ENCODE peak calls at places on chromosomes 6 and 20, in four cellular contexts. One of them, this sample, is unnamed.

GRCh38 chr6:121944361-121944760 is 455.1 kb upstream of the HSF2 start:
- DNase-seq in heart right ventricle: no peak
- DNase-seq in left lung: no peak
- DNase-seq in tibial artery: no peak
- DNase-seq in this sample: no peak

GRCh38 chr20:61433816-61434215 is 181.8 kb downstream of the CDH4 start:
- DNase-seq in heart right ventricle: no peak
- DNase-seq in left lung: no peak
- DNase-seq in tibial artery: peak
- DNase-seq in this sample: no peak

GRCh38 chr6:139152088-139152891 is 17.4 kb downstream of the HECA start:
- DNase-seq in heart right ventricle: no peak
- DNase-seq in left lung: no peak
- DNase-seq in tibial artery: no peak
- DNase-seq in this sample: no peak

GRCh38 chr6:2608508-2608907 is 142.2 kb downstream of the MYLK4 start:
- DNase-seq in heart right ventricle: no peak
- DNase-seq in left lung: no peak
- DNase-seq in tibial artery: no peak
- DNase-seq in this sample: no peak

GRCh38 chr6:159934181-159934580 is 34.7 kb upstream of the IGF2R start:
- DNase-seq in heart right ventricle: no peak
- DNase-seq in left lung: no peak
- DNase-seq in tibial artery: no peak
- DNase-seq in this sample: no peak

GRCh38 chr6:10771371-10771894 is 23.8 kb downstream of the TMEM14B start:
- DNase-seq in heart right ventricle: no peak
- DNase-seq in left lung: no peak
- DNase-seq in tibial artery: no peak
- DNase-seq in this sample: no peak

GRCh38 chr6:33607784-33608161 is 13.3 kb upstream of the ITPR3 start:
- DNase-seq in heart right ventricle: no peak
- DNase-seq in left lung: no peak
- DNase-seq in tibial artery: peak
- DNase-seq in this sample: no peak

GRCh38 chr6:93036835-93037234 is 382.5 kb downstream of the EPHA7 start:
- DNase-seq in heart right ventricle: no peak
- DNase-seq in left lung: no peak
- DNase-seq in tibial artery: no peak
- DNase-seq in this sample: no peak

GRCh38 chr6:35148167-35148741 is 7.1 kb upstream of the TCP11 start:
- DNase-seq in heart right ventricle: no peak
- DNase-seq in left lung: no peak
- DNase-seq in tibial artery: no peak
- DNase-seq in this sample: no peak

GRCh38 chr6:131828946-131829345 is 21.1 kb downstream of the ENPP1 start:
- DNase-seq in heart right ventricle: no peak
- DNase-seq in left lung: no peak
- DNase-seq in tibial artery: no peak
- DNase-seq in this sample: no peak

GRCh38 chr6:167328086-167328485 is 3.2 kb downstream of the TTLL2 start:
- DNase-seq in heart right ventricle: no peak
- DNase-seq in left lung: no peak
- DNase-seq in tibial artery: no peak
- DNase-seq in this sample: no peak

GRCh38 chr6:167331565-167331964 is 6.7 kb downstream of the TTLL2 start:
- DNase-seq in heart right ventricle: no peak
- DNase-seq in left lung: peak
- DNase-seq in tibial artery: no peak
- DNase-seq in this sample: no peak

GRCh38 chr6:167330745-167331144 is 5.9 kb downstream of the TTLL2 start:
- DNase-seq in heart right ventricle: no peak
- DNase-seq in left lung: peak
- DNase-seq in tibial artery: no peak
- DNase-seq in this sample: no peak

GRCh38 chr6:167325766-167326165 is 880 bp downstream of the TTLL2 start:
- DNase-seq in heart right ventricle: no peak
- DNase-seq in left lung: peak
- DNase-seq in tibial artery: no peak
- DNase-seq in this sample: no peak

GRCh38 chr6:167329014-167329413 is 4.1 kb downstream of the TTLL2 start:
- DNase-seq in heart right ventricle: no peak
- DNase-seq in left lung: peak
- DNase-seq in tibial artery: no peak
- DNase-seq in this sample: no peak
- TF ChIP-seq CTCF in heart right ventricle: no peak
- TF ChIP-seq CTCF in left lung: no peak
- TF ChIP-seq CTCF in tibial artery: no peak
- TF ChIP-seq CTCF in this sample: no peak

GRCh38 chr6:53112871-53113270 is 35.8 kb downstream of the GCM1 start:
- DNase-seq in heart right ventricle: no peak
- DNase-seq in left lung: no peak
- DNase-seq in tibial artery: no peak
- DNase-seq in this sample: no peak

GRCh38 chr6:53113742-53114141 is 34.9 kb downstream of the GCM1 start:
- DNase-seq in heart right ventricle: no peak
- DNase-seq in left lung: no peak
- DNase-seq in tibial artery: no peak
- DNase-seq in this sample: no peak

GRCh38 chr6:53115113-53115512 is 33.5 kb downstream of the GCM1 start:
- DNase-seq in heart right ventricle: no peak
- DNase-seq in left lung: no peak
- DNase-seq in tibial artery: no peak
- DNase-seq in this sample: no peak

GRCh38 chr6:53111865-53112264 is 36.8 kb downstream of the GCM1 start:
- DNase-seq in heart right ventricle: no peak
- DNase-seq in left lung: no peak
- DNase-seq in tibial artery: no peak
- DNase-seq in this sample: no peak

GRCh38 chr6:53112404-53112803 is 36.2 kb downstream of the GCM1 start:
- DNase-seq in heart right ventricle: no peak
- DNase-seq in left lung: no peak
- DNase-seq in tibial artery: no peak
- DNase-seq in this sample: no peak
- H3K4me3 ChIP-seq in heart right ventricle: no peak
- H3K4me3 ChIP-seq in left lung: no peak
- H3K4me3 ChIP-seq in tibial artery: no peak
- H3K4me3 ChIP-seq in this sample: no peak

GRCh38 chr6:158531566-158531965 is 28.3 kb upstream of the TMEM181 start:
- DNase-seq in heart right ventricle: no peak
- DNase-seq in left lung: no peak
- DNase-seq in tibial artery: no peak
- DNase-seq in this sample: no peak
- TF ChIP-seq CTCF in heart right ventricle: no peak
- TF ChIP-seq CTCF in left lung: no peak
- TF ChIP-seq CTCF in tibial artery: no peak
- TF ChIP-seq CTCF in this sample: no peak

DNA sequence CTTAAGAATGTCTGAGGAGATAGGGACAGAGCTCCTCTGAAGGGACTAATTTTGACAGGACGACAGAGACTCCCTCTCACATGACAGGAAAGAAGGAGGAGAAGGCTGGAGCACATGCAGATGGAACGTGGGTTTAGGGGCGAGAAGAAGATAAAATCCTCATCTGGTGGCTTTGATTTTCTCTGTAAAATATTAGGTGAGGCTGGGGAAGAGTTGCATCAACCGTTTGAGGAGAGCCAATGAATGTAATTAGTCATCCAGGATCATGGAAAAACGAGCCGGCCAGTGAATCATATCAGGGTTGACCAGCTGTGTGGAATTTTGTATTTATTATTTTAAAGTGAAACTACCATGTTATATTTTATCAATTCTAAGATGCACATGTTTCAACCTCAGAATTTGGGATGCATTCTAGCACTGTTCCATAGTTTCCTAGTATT is 46.9 kb upstream of the ADGRF4 start:
- DNase-seq in heart right ventricle: no peak
- DNase-seq in left lung: no peak
- DNase-seq in tibial artery: no peak
- DNase-seq in this sample: no peak
- H3K4me3 ChIP-seq in heart right ventricle: no peak
- H3K4me3 ChIP-seq in left lung: no peak
- H3K4me3 ChIP-seq in tibial artery: no peak
- H3K4me3 ChIP-seq in this sample: no peak

GRCh38 chr20:41848180-41848579 is 230.0 kb upstream of the CHD6 start:
- DNase-seq in heart right ventricle: no peak
- DNase-seq in left lung: no peak
- DNase-seq in tibial artery: no peak
- DNase-seq in this sample: no peak
- TF ChIP-seq CTCF in heart right ventricle: no peak
- TF ChIP-seq CTCF in left lung: no peak
- TF ChIP-seq CTCF in tibial artery: no peak
- TF ChIP-seq CTCF in this sample: no peak

GRCh38 chr6:148760568-148761531 is 14.0 kb downstream of the UST start:
- DNase-seq in heart right ventricle: peak
- DNase-seq in left lung: peak
- DNase-seq in tibial artery: peak
- DNase-seq in this sample: peak
- H3K4me3 ChIP-seq in heart right ventricle: peak
- H3K4me3 ChIP-seq in left lung: peak
- H3K4me3 ChIP-seq in tibial artery: peak
- H3K4me3 ChIP-seq in this sample: no peak

GRCh38 chr20:40670251-40670650 is 18.8 kb downstream of the MAFB start:
- DNase-seq in heart right ventricle: no peak
- DNase-seq in left lung: no peak
- DNase-seq in tibial artery: no peak
- DNase-seq in this sample: no peak
- TF ChIP-seq CTCF in heart right ventricle: no peak
- TF ChIP-seq CTCF in left lung: no peak
- TF ChIP-seq CTCF in tibial artery: no peak
- TF ChIP-seq CTCF in this sample: peak

GRCh38 chr6:31621320-31621939 is 915 bp downstream of the PRRC2A start:
- DNase-seq in heart right ventricle: no peak
- DNase-seq in left lung: no peak
- DNase-seq in tibial artery: no peak
- DNase-seq in this sample: no peak

GRCh38 chr6:31624070-31624469 is 3.6 kb downstream of the PRRC2A start:
- DNase-seq in heart right ventricle: no peak
- DNase-seq in left lung: no peak
- DNase-seq in tibial artery: no peak
- DNase-seq in this sample: no peak

GRCh38 chr6:31621991-31622390 is 1.5 kb downstream of the PRRC2A start:
- DNase-seq in heart right ventricle: no peak
- DNase-seq in left lung: no peak
- DNase-seq in tibial artery: no peak
- DNase-seq in this sample: no peak

GRCh38 chr6:31620586-31621319 is at the start of gene PRRC2A:
- DNase-seq in heart right ventricle: peak
- DNase-seq in left lung: peak
- DNase-seq in tibial artery: no peak
- DNase-seq in this sample: peak

DNA sequence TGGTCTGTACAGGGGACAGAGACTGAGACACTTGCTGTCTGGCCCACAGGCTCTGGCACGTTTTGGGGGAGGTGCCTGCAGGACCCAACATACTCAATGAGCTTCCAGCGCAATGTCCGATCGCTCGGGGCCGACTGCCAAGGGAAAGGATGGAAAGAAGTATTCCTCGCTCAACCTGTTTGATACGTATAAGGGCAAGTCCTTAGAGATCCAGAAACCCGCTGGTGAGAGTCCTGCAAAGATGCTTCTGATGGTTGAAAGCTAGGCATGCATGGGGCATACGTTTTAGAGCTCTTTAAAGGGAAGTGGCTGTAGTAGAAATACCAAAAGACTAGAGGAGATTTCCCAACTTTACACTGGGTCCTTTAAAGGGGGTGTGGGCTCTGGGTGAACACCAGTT is 2.2 kb downstream of the PRRC2A start:
- DNase-seq in heart right ventricle: no peak
- DNase-seq in left lung: no peak
- DNase-seq in tibial artery: no peak
- DNase-seq in this sample: no peak
- H3K4me3 ChIP-seq in heart right ventricle: no peak
- H3K4me3 ChIP-seq in left lung: peak
- H3K4me3 ChIP-seq in tibial artery: no peak
- H3K4me3 ChIP-seq in this sample: no peak

This sample was measured in GM12864.